ENCODE peak calls at places on chromosome 3, in seven cellular contexts. A, C, D, E, G, T and Z are unnamed samples.

GRCh38 chr3:126983653-126984390 is 907 bp downstream of the PLXNA1 start:
- DNase-seq in C (no peak), A (peak; percentile 50), G (no peak), D (peak; percentile 39), T (no peak), E (peak; percentile 42), Z (peak; percentile 65)

GRCh38 chr3:58562498-58562897 is 14.7 kb downstream of the FAM107A start:
- DNase-seq in E (no peak), T (no peak), A (no peak), G (no peak), C (no peak), D (no peak), Z (no peak)

GRCh38 chr3:129732200-129732876 is 125.9 kb upstream of the PLXND1 start:
- DNase-seq in T (no peak), D (peak; percentile 34), A (no peak), G (no peak), C (no peak), E (no peak), Z (peak; percentile 14)

GRCh38 chr3:126537116-126537729 is 13.3 kb downstream of the CHST13 start:
- DNase-seq in T (no peak), C (no peak), E (no peak), G (peak; percentile 28), D (no peak), A (no peak), Z (no peak)

GRCh38 chr3:45553469-45553974 is 41.0 kb upstream of the LIMD1 start:
- DNase-seq in G (no peak), D (peak; percentile 72), A (peak; percentile 28), T (no peak), E (peak; percentile 75), C (peak; percentile 58), Z (peak; percentile 60)

GRCh38 chr3:9883676-9884554 is 3.9 kb upstream of the CIDEC start:
- DNase-seq in C (peak; percentile 65), D (no peak), G (no peak), T (no peak), E (no peak), A (no peak), Z (peak; percentile 82)

GRCh38 chr3:113431811-113432210 is 9.5 kb downstream of the CFAP44 start:
- DNase-seq in G (no peak), T (no peak), C (peak; percentile 48), A (no peak), D (peak; percentile 36), E (peak; percentile 35), Z (peak; percentile 45)

GRCh38 chr3:140097874-140098273 is 162.9 kb downstream of the CLSTN2 start:
- DNase-seq in G (no peak), C (no peak), T (no peak), A (no peak), D (no peak), E (no peak), Z (no peak)

GRCh38 chr3:69364354-69364753 is 21.5 kb downstream of the FRMD4B start:
- DNase-seq in C (peak; percentile 54), D (peak; percentile 83), A (peak; percentile 49), E (peak; percentile 31), G (no peak), T (no peak), Z (peak; percentile 78)

GRCh38 chr3:116678853-116679252 is 30.7 kb upstream of the TUSC7 start:
- DNase-seq in E (no peak), D (no peak), T (no peak), G (no peak), A (no peak), C (no peak), Z (no peak)

GRCh38 chr3:88031543-88032148 is 27.2 kb downstream of the CGGBP1 start:
- DNase-seq in C (peak; percentile 20), A (no peak), T (no peak), D (peak; percentile 47), G (no peak), E (peak; percentile 36), Z (peak; percentile 66)